ENCODE peak calls at places on chromosomes 12 and 14, in seven cellular contexts. P is stimulated activated CD4-positive, alpha-beta T cell treated with anti-CD3 and anti-CD28 coated beads, Interleukin-15, amount 100 ng/mL, for 24 hours; C is cardiac fibroblast; N is DMS79 treated with DMSO at 0.1 percent for 48 hours; I is stimulated activated CD8-positive, alpha-beta memory T cell treated with anti-CD3 and anti-CD28 coated beads, Interleukin-4, amount 100 ng/mL, for 24 hours; X is foreskin melanocyte; J is NCI-H1417 treated with DMSO at 0.1 percent for 48 hours. L is an unnamed sample.

GRCh38 chr12:95277139-95277538 is 59.5 kb downstream of the VEZT start:
- DNase-seq in C (peak), N (no peak), I (no peak), J (no peak), P (no peak), X (peak), L (peak)

GRCh38 chr12:41064411-41064810 is 123.7 kb upstream of the PDZRN4 start:
- DNase-seq in X (no peak), P (no peak), N (no peak), C (no peak), I (no peak), J (no peak), L (no peak)

GRCh38 chr14:43872222-43872621 is 634.9 kb downstream of the FSCB start:
- DNase-seq in I (no peak), N (no peak), P (no peak), X (no peak), C (no peak), J (no peak), L (no peak)

GRCh38 chr14:100688598-100689499 is 37.8 kb upstream of the DLK1 start:
- DNase-seq in N (no peak), J (no peak), I (no peak), P (no peak), X (no peak), C (peak), L (peak)

GRCh38 chr12:104137902-104138746 is at the start of gene NFYB:
- DNase-seq in J (peak), P (peak), C (peak), X (peak), I (peak), N (peak), L (peak)

GRCh38 chr12:25984759-25985158 is 26.3 kb downstream of the RASSF8 start:
- DNase-seq in J (no peak), I (no peak), N (no peak), C (no peak), P (no peak), X (no peak), L (no peak)

GRCh38 chr12:108079731-108080130 is 49.4 kb upstream of the WSCD2 start:
- DNase-seq in J (no peak), I (no peak), X (no peak), P (no peak), C (no peak), N (no peak), L (no peak)

GRCh38 chr12:119008691-119009221 is 27.4 kb downstream of the SRRM4 start:
- DNase-seq in P (no peak), J (no peak), X (no peak), C (no peak), N (no peak), I (no peak), L (no peak)

GRCh38 chr14:72549848-72550247 is 344.1 kb downstream of the DPF3 start:
- DNase-seq in N (no peak), P (no peak), J (no peak), I (no peak), X (no peak), C (no peak), L (peak)

GRCh38 chr14:90274808-90275454 is 18.6 kb downstream of the PSMC1 start:
- DNase-seq in X (no peak), C (peak), N (no peak), J (no peak), I (no peak), P (peak), L (peak)

GRCh38 chr12:1932264-1932777 is 13.9 kb upstream of the CACNA2D4 start:
- DNase-seq in C (peak), I (no peak), J (no peak), N (peak), X (no peak), P (no peak), L (peak)

GRCh38 chr12:96578526-96579125 is 89.2 kb downstream of the CFAP54 start:
- DNase-seq in C (peak), N (peak), X (peak), J (peak), P (no peak), I (no peak), L (peak)

GRCh38 chr12:113467154-113467513 is 4.5 kb downstream of the LHX5 start:
- DNase-seq in P (no peak), X (no peak), I (no peak), N (peak), C (no peak), J (no peak), L (peak)

GRCh38 chr12:52091869-52092268 is 12.4 kb downstream of the SMIM41 start:
- DNase-seq in I (no peak), J (no peak), N (no peak), X (no peak), P (no peak), C (no peak), L (no peak)

GRCh38 chr14:69997849-69998248 is 118.6 kb downstream of the SMOC1 start:
- DNase-seq in C (peak), J (no peak), X (no peak), I (no peak), P (no peak), N (no peak), L (no peak)

GRCh38 chr12:39368891-39369290 is 74.0 kb downstream of the KIF21A start:
- DNase-seq in J (no peak), N (no peak), X (no peak), P (no peak), I (no peak), C (no peak), L (no peak)

GRCh38 chr12:63149884-63150254 is 1.1 kb downstream of the AVPR1A start:
- DNase-seq in X (no peak), J (no peak), P (no peak), I (no peak), C (no peak), N (no peak), L (no peak)

GRCh38 chr14:100905166-100905565 is 1.6 kb upstream of the RTL1 start:
- DNase-seq in X (no peak), C (no peak), J (no peak), N (no peak), P (no peak), I (no peak), L (peak)

GRCh38 chr12:30982413-30982812 is 55.9 kb downstream of the TSPAN11 start:
- DNase-seq in P (no peak), N (no peak), C (no peak), X (no peak), J (no peak), I (no peak), L (no peak)

GRCh38 chr14:61321385-61322010 is at the start of gene PRKCH:
- DNase-seq in J (no peak), C (peak), X (peak), I (peak), P (peak), N (peak), L (peak)

GRCh38 chr14:106506901-106507305 is 980.5 kb downstream of the TMEM121 start:
- DNase-seq in N (no peak), I (peak), J (no peak), X (no peak), P (peak), C (no peak), L (no peak)

GRCh38 chr14:83779266-83779665 is 1750.7 kb upstream of the FLRT2 start:
- DNase-seq in P (no peak), I (no peak), C (peak), X (no peak), N (no peak), J (no peak), L (peak)

GRCh38 chr12:55822228-55822627 is 4.4 kb downstream of the ORMDL2 start:
- DNase-seq in J (no peak), N (no peak), X (no peak), I (no peak), P (no peak), C (no peak), L (no peak)

L was measured in AG20443.